ENCODE peak calls at places on chromosomes 13 and 19, in eight cellular contexts. R, V, H, J, P, K, B and E are unnamed samples. For H3K4me1, the result is how much of the 10 kb centered on the place peaks cover.

GRCh38 chr13:40666058-40666904 is at the start of gene FOXO1:
- DNase-seq in B (peak), K (peak), H (peak), R (peak), P (peak), V (peak), J (peak), E (peak)

GRCh38 chr13:93603043-93603442 is 376.4 kb downstream of the GPC6 start:
- DNase-seq in H (no peak), B (peak), K (no peak), V (peak), J (no peak), R (no peak), P (peak), E (peak)

GRCh38 chr13:102394158-102395053 is 7.4 kb downstream of the FGF14 start:
- DNase-seq in J (no peak), V (peak), P (peak), B (peak), R (peak), K (peak), H (peak), E (peak)

GRCh38 chr19:3450796-3451411 is 29.4 kb downstream of the SMIM24 start:
- DNase-seq in H (peak), B (peak), R (peak), J (no peak), P (peak), K (no peak), V (peak), E (peak)

GRCh38 chr19:29812881-29813275 is 1.1 kb downstream of the CCNE1 start:
- DNase-seq in B (no peak), J (no peak), K (no peak), H (no peak), R (no peak), V (no peak), P (no peak), E (no peak)

GRCh38 chr19:1648156-1648925 is 4.1 kb downstream of the TCF3 start:
- DNase-seq in P (no peak), K (no peak), B (no peak), J (peak), R (no peak), V (no peak), H (no peak), E (no peak)

GRCh38 chr13:51970251-51970793 is 40.9 kb downstream of the ATP7B start:
- DNase-seq in J (no peak), P (no peak), V (no peak), R (no peak), K (no peak), B (no peak), H (no peak), E (no peak)

GRCh38 chr13:114194853-114195252 is 15.8 kb downstream of the CFAP97D2 start:
- DNase-seq in R (no peak), J (no peak), P (no peak), H (no peak), V (no peak), B (no peak), K (no peak), E (no peak)

GRCh38 chr19:4088975-4089374 is 22.3 kb upstream of the ZBTB7A start:
- DNase-seq in J (no peak), V (no peak), R (no peak), B (no peak), H (no peak), P (no peak), K (no peak), E (no peak)

GRCh38 chr19:14434157-14434501 is 1.0 kb downstream of the PKN1 start:
- DNase-seq in K (no peak), R (no peak), J (peak), V (no peak), P (no peak), H (peak), B (no peak), E (no peak)

GRCh38 chr19:29539131-29539530 is 13.3 kb downstream of the VSTM2B start:
- DNase-seq in V (no peak), R (peak), H (no peak), J (no peak), B (no peak), P (no peak), K (no peak), E (no peak)

GRCh38 chr13:111407381-111408131 is 87.1 kb downstream of the TEX29 start:
- DNase-seq in R (no peak), K (no peak), V (no peak), B (no peak), J (no peak), P (no peak), H (no peak), E (no peak)

GRCh38 chr13:113631341-113632095 is 26.5 kb downstream of the ATP4B start:
- DNase-seq in J (no peak), R (no peak), V (no peak), P (no peak), H (no peak), K (no peak), B (no peak), E (no peak)

GRCh38 chr13:32537580-32538233 is 888 bp downstream of the N4BP2L2 start:
- DNase-seq in J (no peak), R (peak), H (peak), P (peak), B (peak), K (peak), V (no peak), E (no peak)

GRCh38 chr13:114298866-114299265 is 15.4 kb upstream of the CHAMP1 start:
- DNase-seq in B (peak), R (no peak), H (no peak), J (no peak), V (peak), P (no peak), K (no peak), E (no peak)

GRCh38 chr19:986083-986482 is 1.9 kb downstream of the WDR18 start:
- DNase-seq in V (no peak), P (no peak), H (no peak), R (no peak), K (no peak), B (no peak), J (no peak), E (no peak)

GRCh38 chr13:109989686-109990085 is 203.3 kb upstream of the IRS2 start:
- DNase-seq in H (no peak), R (no peak), J (no peak), V (peak), K (no peak), B (peak), P (no peak), E (peak)

GRCh38 chr19:823565-824121 is 1.9 kb upstream of the PLPPR3 start:
- DNase-seq in H (no peak), P (no peak), B (no peak), K (no peak), J (no peak), V (no peak), R (no peak), E (peak)

GRCh38 chr13:91747164-91747563 is 348.7 kb downstream of the GPC5 start:
- DNase-seq in V (no peak), B (no peak), K (no peak), J (no peak), H (no peak), R (no peak), P (no peak), E (no peak)

GRCh38 chr13:41032646-41033396 is 13.7 kb upstream of the ELF1 start:
- DNase-seq in R (no peak), J (no peak), H (no peak), V (no peak), B (no peak), K (no peak), P (no peak), E (no peak)

GRCh38 chr13:40130871-40131636 is 475.6 kb downstream of the COG6 start:
- DNase-seq in B (peak), J (no peak), V (peak), K (no peak), R (no peak), P (peak), H (peak), E (peak)

GRCh38 chr19:45218887-45219780 is 26.1 kb downstream of the EXOC3L2 start:
- DNase-seq in J (no peak), B (no peak), H (no peak), R (no peak), P (no peak), K (no peak), V (no peak), E (no peak)

GRCh38 chr13:40613192-40613818 is 53.1 kb downstream of the FOXO1 start:
- DNase-seq in H (peak), P (no peak), R (no peak), B (no peak), V (no peak), K (no peak), J (peak), E (no peak)

GRCh38 chr19:52370341-52370710 is 603 bp downstream of the ZNF880 start:
- DNase-seq in V (no peak), K (no peak), B (no peak), J (no peak), H (no peak), R (no peak), P (no peak), E (no peak)

GRCh38 chr13:110291286-110291685 is 15.7 kb downstream of the COL4A1 start:
- DNase-seq in K (no peak), H (no peak), V (no peak), B (no peak), P (no peak), J (no peak), R (peak), E (no peak)

GRCh38 chr19:48618278-48618915 is 581 bp downstream of the RPL18 start:
- DNase-seq in J (no peak), K (no peak), B (no peak), P (no peak), V (no peak), H (no peak), R (peak), E (no peak)

GRCh38 chr13:45623516-45624090 is 8.1 kb upstream of the ERICH6B start:
- DNase-seq in R (no peak), P (peak), H (no peak), V (no peak), J (peak), K (no peak), B (no peak), E (peak)

GRCh38 chr13:81791636-81792035 is 1450.7 kb upstream of the SPRY2 start:
- DNase-seq in K (no peak), H (no peak), P (no peak), V (no peak), R (no peak), B (no peak), J (no peak), E (no peak)

GRCh38 chr13:80082396-80083096 is 258.4 kb downstream of the SPRY2 start:
- DNase-seq in K (no peak), J (no peak), H (no peak), B (peak), R (no peak), P (no peak), V (peak), E (no peak)

GRCh38 chr13:108572782-108573211 is 56.6 kb upstream of the MYO16 start:
- DNase-seq in H (no peak), J (no peak), K (no peak), R (no peak), V (no peak), P (no peak), B (no peak), E (peak)

GRCh38 chr13:64912141-64912540 is 2318.0 kb downstream of the PCDH9 start:
- DNase-seq in R (no peak), H (no peak), P (peak), B (peak), K (no peak), V (peak), J (no peak), E (peak)

GRCh38 chr19:29682236-29682895 is 17.1 kb downstream of the PLEKHF1 start:
- DNase-seq in K (no peak), R (no peak), B (no peak), P (no peak), V (no peak), J (no peak), H (no peak), E (no peak)

GRCh38 chr13:32779119-32779518 is 192.9 kb downstream of the PDS5B start:
- DNase-seq in K (no peak), P (no peak), R (no peak), V (no peak), B (no peak), H (no peak), J (no peak), E (no peak)

GRCh38 chr19:710767-711166 is 2.0 kb downstream of the PALM start:
- DNase-seq in R (no peak), V (peak), P (no peak), H (no peak), J (no peak), K (no peak), B (peak), E (no peak)

GRCh38 chr13:98794498-98794897 is 42.0 kb upstream of the SLC15A1 start:
- DNase-seq in R (no peak), J (no peak), B (no peak), H (no peak), P (no peak), V (no peak), K (no peak), E (no peak)

GRCh38 chr19:32224371-32225244 is 120.8 kb upstream of the ZNF507 start:
- DNase-seq in H (peak), V (peak), B (peak), P (peak), K (peak), R (no peak), J (peak), E (peak)
- TF ChIP-seq CTCF in H (peak), V (peak), B (peak), P (peak), K (peak), R (peak), J (peak), E (peak)

DNA sequence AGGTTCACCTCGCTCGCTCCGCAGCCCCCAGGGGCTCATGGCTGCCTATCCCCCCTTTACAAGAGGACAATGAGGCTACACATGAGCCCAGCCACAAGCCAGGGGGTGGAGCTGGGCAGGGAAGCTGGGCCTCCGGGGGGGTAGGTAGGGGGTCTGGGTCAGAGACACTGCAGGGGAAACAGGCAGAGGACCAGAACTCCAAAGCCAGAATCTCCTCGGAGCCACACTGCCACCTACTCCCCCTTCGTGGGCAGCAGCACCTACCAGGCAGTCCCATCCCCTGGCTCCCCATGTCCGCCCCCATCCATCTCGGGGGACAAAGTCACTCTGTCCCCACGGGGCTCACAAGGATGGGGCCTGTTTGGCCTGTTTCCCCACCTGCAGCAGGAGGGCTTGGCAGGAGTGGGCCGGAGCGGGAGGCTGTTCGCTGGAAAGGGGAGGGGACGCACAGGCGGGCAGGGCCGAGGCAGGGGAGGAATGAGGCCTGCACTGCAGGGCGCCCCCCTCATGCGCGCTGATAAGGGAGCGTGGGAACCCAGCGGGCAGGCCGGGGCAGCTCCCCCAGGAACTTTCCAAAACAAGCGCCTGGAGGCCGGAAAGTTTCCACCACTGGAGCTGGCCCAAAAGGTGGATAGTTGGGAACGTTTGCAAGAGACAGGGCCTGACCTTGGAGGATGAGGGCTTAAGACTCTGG is 545 bp upstream of the ISYNA1 start:
- DNase-seq in P (no peak), B (no peak), H (peak), K (peak), R (peak), V (no peak), J (no peak), E (peak)
- H3K4me1 ChIP-seq in P (under half), B (under half), H (under half), K (under half), R (under half), V (under half), J (under half), E (under half)

GRCh38 chr19:17089238-17089637 is 13.7 kb downstream of the MYO9B start:
- DNase-seq in P (no peak), K (no peak), V (peak), H (peak), B (peak), J (no peak), R (no peak), E (no peak)
- H3K4me3 ChIP-seq in P (no peak), K (no peak), V (peak), H (no peak), B (no peak), J (no peak), R (peak), E (no peak)

GRCh38 chr13:47837104-47837880 is 163.8 kb downstream of the SUCLA2 start:
- DNase-seq in B (no peak), K (no peak), J (no peak), H (no peak), V (no peak), P (no peak), R (no peak), E (no peak)

GRCh38 chr13:47835470-47836228 is 165.4 kb downstream of the SUCLA2 start:
- DNase-seq in P (no peak), H (no peak), R (no peak), K (no peak), V (no peak), B (no peak), J (peak), E (no peak)

GRCh38 chr13:47829684-47830083 is 171.4 kb downstream of the SUCLA2 start:
- DNase-seq in R (no peak), H (no peak), J (no peak), K (no peak), B (peak), P (no peak), V (no peak), E (peak)

GRCh38 chr13:47831265-47831664 is 169.8 kb downstream of the SUCLA2 start:
- DNase-seq in J (no peak), R (no peak), B (no peak), V (no peak), H (no peak), P (no peak), K (no peak), E (no peak)

GRCh38 chr13:47832458-47832972 is 168.6 kb downstream of the SUCLA2 start:
- DNase-seq in B (no peak), K (no peak), J (no peak), H (no peak), R (no peak), V (no peak), P (no peak), E (no peak)
- TF ChIP-seq CTCF in B (no peak), K (no peak), J (peak), H (no peak), R (no peak), V (no peak), P (no peak), E (no peak)

DNA sequence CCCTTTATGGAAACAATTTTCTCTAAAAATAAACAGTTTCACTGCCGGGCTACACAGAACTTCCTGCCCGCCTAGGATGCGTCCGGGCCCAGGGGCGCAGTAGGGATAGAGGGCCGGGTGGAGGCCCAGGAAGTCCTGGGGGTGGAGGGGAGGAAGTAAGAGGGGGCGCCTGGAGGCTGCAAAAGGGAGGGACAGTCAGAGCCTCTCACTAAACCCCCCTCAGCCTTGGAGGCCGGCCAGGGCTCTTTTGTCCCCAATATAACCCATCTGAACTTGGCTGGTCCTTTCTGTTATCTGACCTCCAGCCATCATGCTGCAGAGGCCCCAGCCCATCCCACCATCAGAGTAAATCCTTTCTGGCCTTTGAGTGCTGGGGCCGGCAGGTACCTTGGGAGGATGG is 2.2 kb downstream of the KANK2 start:
- DNase-seq in B (no peak), J (peak), H (no peak), V (no peak), K (peak), P (no peak), R (no peak), E (no peak)
- H3K4me1 ChIP-seq in B (under half), J (half or more), H (under half), V (under half), K (half or more), P (under half), R (under half), E (under half)

GRCh38 chr13:33787051-33787591 is 30.8 kb upstream of the RFC3 start:
- DNase-seq in P (no peak), V (no peak), J (peak), R (no peak), B (no peak), K (no peak), H (no peak), E (no peak)
- H3K4me3 ChIP-seq in P (peak), V (no peak), J (peak), R (no peak), B (peak), K (no peak), H (peak), E (no peak)

DNA sequence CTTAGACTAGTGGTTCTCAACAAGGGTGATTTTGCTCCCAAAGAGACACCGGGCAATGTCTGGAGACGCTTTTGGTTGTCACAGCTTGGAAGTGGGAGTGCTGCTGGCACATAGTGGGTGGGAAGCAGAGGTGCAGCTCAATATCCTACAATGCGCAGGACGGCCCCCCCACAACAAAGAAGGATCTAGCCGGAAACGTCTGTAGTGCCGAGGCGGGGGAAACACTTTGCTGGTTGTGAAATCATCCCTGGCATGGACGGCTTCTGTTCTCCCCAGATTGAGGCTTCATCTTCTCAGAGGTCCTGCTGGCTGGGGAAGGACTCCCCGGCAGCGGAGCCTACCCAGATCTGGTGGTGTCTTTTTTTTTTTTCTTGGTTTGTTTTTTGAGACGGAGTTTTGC is 13.4 kb upstream of the SYT5 start:
- DNase-seq in P (no peak), K (no peak), V (no peak), R (no peak), H (no peak), J (no peak), B (no peak), E (no peak)
- TF ChIP-seq CTCF in P (no peak), K (no peak), V (no peak), R (no peak), H (no peak), J (no peak), B (no peak), E (no peak)

GRCh38 chr19:10660346-10660745 is 6.2 kb downstream of the ILF3 start:
- DNase-seq in R (no peak), V (no peak), B (no peak), K (no peak), J (no peak), P (no peak), H (no peak), E (no peak)

GRCh38 chr19:10667867-10668266 is 13.7 kb downstream of the ILF3 start:
- DNase-seq in P (no peak), K (no peak), H (no peak), J (no peak), R (no peak), B (no peak), V (no peak), E (no peak)

GRCh38 chr19:10661946-10662345 is 7.8 kb downstream of the ILF3 start:
- DNase-seq in R (no peak), J (no peak), H (no peak), V (no peak), B (no peak), K (no peak), P (no peak), E (no peak)

GRCh38 chr19:10662384-10663251 is 8.5 kb downstream of the ILF3 start:
- DNase-seq in H (no peak), J (peak), R (no peak), P (no peak), B (peak), K (no peak), V (peak), E (peak)
- H3K4me1 ChIP-seq in H (under half), J (half or more), R (under half), P (under half), B (under half), K (half or more), V (under half), E (under half)

GRCh38 chr19:50432658-50433057 is at the start of gene MYBPC2:
- DNase-seq in J (peak), P (no peak), R (no peak), V (no peak), H (no peak), B (no peak), K (no peak), E (peak)

GRCh38 chr19:50431343-50432220 is 1.1 kb upstream of the MYBPC2 start:
- DNase-seq in V (peak), B (peak), P (peak), R (peak), H (peak), J (peak), K (peak), E (peak)

GRCh38 chr19:50432221-50432626 is 468 bp upstream of the MYBPC2 start:
- DNase-seq in J (peak), P (no peak), R (no peak), H (no peak), V (no peak), B (peak), K (no peak), E (peak)

GRCh38 chr19:50428768-50429463 is 3.8 kb upstream of the MYBPC2 start:
- DNase-seq in P (no peak), H (no peak), R (no peak), K (no peak), J (no peak), V (no peak), B (no peak), E (no peak)

GRCh38 chr19:50430888-50431342 is 1.8 kb upstream of the MYBPC2 start:
- DNase-seq in P (no peak), B (no peak), R (no peak), J (peak), K (no peak), V (no peak), H (no peak), E (no peak)
- H3K4me3 ChIP-seq in P (peak), B (no peak), R (peak), J (peak), K (peak), V (peak), H (peak), E (no peak)